ENCODE peak calls at places on chromosomes 3 and 15, in nine cellular contexts. W is CD4-positive, alpha-beta memory T cell; U is HFF-Myc; M is aorta; T is tibial nerve; S is mucosa of descending colon; I is brain microvascular endothelial cell; K is lower lobe of right lung; A is fibroblast of the aortic adventitia. F is an unnamed sample.

GRCh38 chr15:86433983-86434382 is 354.3 kb downstream of the AGBL1 start:
- DNase-seq in W (no peak), U (no peak), M (no peak), T (no peak), S (no peak), I (no peak), K (no peak), A (no peak), F (no peak)

GRCh38 chr3:75395601-75396315 is 268.4 kb upstream of the FRG2C start:
- DNase-seq in W (no peak), U (no peak), M (no peak), T (no peak), S (no peak), I (no peak), K (no peak), A (no peak), F (no peak)

GRCh38 chr3:14371573-14372474 is 30.6 kb upstream of the SLC6A6 start:
- DNase-seq in W (no peak), U (peak; percentile 41), M (peak; percentile 88), T (peak; percentile 46), S (peak; percentile 92), I (peak; percentile 24), K (peak; percentile 93), A (peak; percentile 49), F (no peak)

GRCh38 chr15:48177383-48177874 is 666 bp downstream of the MYEF2 start:
- DNase-seq in W (peak; percentile 30), U (peak; percentile 16), M (no peak), T (no peak), S (no peak), I (peak; percentile 38), K (no peak), A (peak; percentile 42), F (peak; percentile 18)

GRCh38 chr15:98794211-98794610 is 145.9 kb downstream of the IGF1R start:
- DNase-seq in W (no peak), U (no peak), M (no peak), T (no peak), S (no peak), I (no peak), K (no peak), A (no peak), F (no peak)

GRCh38 chr15:74046275-74046674 is 36.1 kb downstream of the GOLGA6A start:
- DNase-seq in W (no peak), U (no peak), M (peak; percentile 35), T (no peak), S (no peak), I (no peak), K (no peak), A (no peak), F (no peak)

GRCh38 chr3:127456471-127457093 is 134.0 kb downstream of the TPRA1 start:
- DNase-seq in W (no peak), U (peak; percentile 32), M (no peak), T (no peak), S (no peak), I (peak; percentile 52), K (no peak), A (peak; percentile 34), F (no peak)

GRCh38 chr15:22253676-22254408 is 173.5 kb downstream of the OR4M2 start:
- DNase-seq in W (no peak), U (no peak), M (no peak), T (no peak), S (no peak), I (no peak), K (no peak), A (no peak), F (peak; percentile 29)

GRCh38 chr15:83299462-83299861 is 15.0 kb upstream of the BNC1 start:
- DNase-seq in W (no peak), U (no peak), M (no peak), T (no peak), S (no peak), I (no peak), K (no peak), A (no peak), F (no peak)

GRCh38 chr15:82970696-82971095 is 15.3 kb upstream of the RAMAC start:
- DNase-seq in W (no peak), U (no peak), M (no peak), T (no peak), S (no peak), I (no peak), K (no peak), A (no peak), F (no peak)

GRCh38 chr3:10505050-10505790 is at the start of gene ATP2B2:
- DNase-seq in W (no peak), U (no peak), M (no peak), T (no peak), S (no peak), I (no peak), K (no peak), A (no peak), F (no peak)

GRCh38 chr3:187880438-187880837 is 135.2 kb upstream of the BCL6 start:
- DNase-seq in W (no peak), U (no peak), M (no peak), T (no peak), S (no peak), I (peak; percentile 24), K (no peak), A (peak; percentile 41), F (no peak)

GRCh38 chr3:5053021-5053831 is 68.9 kb upstream of the ARL8B start:
- DNase-seq in W (no peak), U (no peak), M (peak; percentile 74), T (no peak), S (no peak), I (peak; percentile 77), K (peak; percentile 74), A (peak; percentile 66), F (no peak)

GRCh38 chr15:26628071-26628470 is 144.8 kb downstream of the GABRB3 start:
- DNase-seq in W (no peak), U (no peak), M (no peak), T (no peak), S (no peak), I (no peak), K (no peak), A (no peak), F (no peak)

GRCh38 chr15:59339252-59339672 is 33.4 kb downstream of the MYO1E start:
- DNase-seq in W (no peak), U (no peak), M (no peak), T (no peak), S (no peak), I (peak; percentile 79), K (no peak), A (peak; percentile 49), F (no peak)

GRCh38 chr3:41464401-41464800 is 265.1 kb downstream of the CTNNB1 start:
- DNase-seq in W (no peak), U (no peak), M (no peak), T (no peak), S (no peak), I (peak; percentile 65), K (no peak), A (peak; percentile 56), F (no peak)

DNA sequence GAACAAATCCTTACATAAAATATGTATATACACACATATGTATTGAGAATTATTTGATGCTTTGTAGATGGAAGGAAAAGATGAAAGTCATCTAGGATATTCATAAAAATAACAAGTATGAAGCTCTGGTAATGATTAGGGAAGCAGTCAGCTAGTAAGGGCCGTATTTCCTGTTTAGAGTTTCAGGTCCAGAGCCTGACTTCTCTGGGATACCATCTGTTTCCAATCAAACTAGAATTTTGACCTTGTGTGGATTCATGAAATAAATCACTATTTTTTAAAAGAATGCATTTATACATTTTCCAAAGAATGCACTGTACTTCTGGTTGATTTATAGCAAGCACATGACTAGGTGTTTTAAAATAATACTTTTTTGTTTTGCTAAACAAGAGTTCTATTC is 156.1 kb upstream of the CGNL1 start:
- DNase-seq in W (no peak), U (peak; percentile 75), M (no peak), T (no peak), S (no peak), I (peak; percentile 18), K (no peak), A (peak; percentile 91), F (no peak)
- H3K4me3 ChIP-seq in W (no peak overlapping the region), U (peak overlapping the region; percentile 56), M (no peak overlapping the region), T (no peak overlapping the region), S (no peak overlapping the region), I (peak overlapping the region; percentile 44), K (peak overlapping the region; percentile 7), A (peak overlapping the region; percentile 34), F (no peak overlapping the region)

GRCh38 chr3:46561951-46562350 is 4.2 kb downstream of the LRRC2 start:
- DNase-seq in W (no peak), U (no peak), M (no peak), T (no peak), S (no peak), I (no peak), K (no peak), A (no peak), F (no peak)

GRCh38 chr3:46565607-46566039 is 479 bp downstream of the LRRC2 start:
- DNase-seq in W (no peak), U (no peak), M (no peak), T (no peak), S (peak; percentile 38), I (no peak), K (no peak), A (peak; percentile 25), F (no peak)

GRCh38 chr3:46566040-46566631 is at the start of gene LRRC2:
- DNase-seq in W (peak; percentile 33), U (peak; percentile 32), M (no peak), T (no peak), S (peak; percentile 62), I (peak; percentile 67), K (no peak), A (peak; percentile 96), F (no peak)

GRCh38 chr3:46564190-46565112 is 1.7 kb downstream of the LRRC2 start:
- DNase-seq in W (no peak), U (no peak), M (no peak), T (no peak), S (no peak), I (no peak), K (no peak), A (peak; percentile 54), F (no peak)

DNA sequence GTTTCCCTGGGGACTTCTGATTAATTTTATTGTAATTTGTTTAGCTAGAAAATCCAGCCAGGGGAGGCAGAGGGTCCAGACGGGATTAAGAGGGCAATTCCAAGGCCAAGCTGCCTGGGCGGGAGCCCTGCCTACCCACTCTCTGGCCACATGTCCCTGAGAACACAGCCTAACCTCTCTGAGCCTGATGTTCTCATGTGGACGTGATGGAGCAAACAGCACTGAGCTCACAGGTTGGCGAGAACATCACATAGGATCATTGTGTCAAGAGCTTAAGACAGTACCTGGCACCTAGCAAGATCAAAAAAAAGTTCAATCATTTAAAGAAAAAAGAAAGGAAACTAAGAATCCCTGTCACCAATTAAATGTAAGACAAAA is 1.0 kb downstream of the LRRC2 start:
- DNase-seq in W (no peak), U (no peak), M (no peak), T (no peak), S (no peak), I (no peak), K (no peak), A (no peak), F (no peak)
- H3K4me3 ChIP-seq in W (no peak overlapping the region), U (no peak overlapping the region), M (no peak overlapping the region), T (no peak overlapping the region), S (no peak overlapping the region), I (no peak overlapping the region), K (peak overlapping the region; percentile 57), A (peak overlapping the region; percentile 85), F (no peak overlapping the region)

GRCh38 chr15:42270996-42271395 is 2.0 kb upstream of the GANC start:
- DNase-seq in W (no peak), U (no peak), M (no peak), T (no peak), S (no peak), I (no peak), K (no peak), A (no peak), F (no peak)
- H3K4me3 ChIP-seq in W (no peak overlapping the region), U (peak overlapping the region; percentile 78), M (no peak overlapping the region), T (no peak overlapping the region), S (no peak overlapping the region), I (peak overlapping the region; percentile 18), K (peak overlapping the region; percentile 70), A (no peak overlapping the region), F (no peak overlapping the region)

GRCh38 chr3:58349792-58350626 is 17.3 kb downstream of the PXK start:
- DNase-seq in W (no peak), U (no peak), M (no peak), T (no peak), S (no peak), I (no peak), K (no peak), A (no peak), F (peak; percentile 94)
- H3K4me3 ChIP-seq in W (no peak overlapping the region), U (no peak overlapping the region), M (no peak overlapping the region), T (no peak overlapping the region), S (no peak overlapping the region), I (no peak overlapping the region), K (no peak overlapping the region), A (no peak overlapping the region), F (peak overlapping the region; percentile 7)